ENCODE peak calls at places on chromosome 16, in ten cellular contexts. D is ovary; E is neural crest cell; B is RPMI7951; O is stromal cell of bone marrow; F is left lung; H is NCI-H187 treated with DMSO at 0.1 percent for 48 hours; N is lung microvascular endothelial cell; U is central memory CD4-positive, alpha-beta T cell; K is head of caudate nucleus. X is an unnamed sample.

GRCh38 chr16:6363891-6364607 is 968.6 kb upstream of the RBFOX1 start:
- DNase-seq in D (no peak), E (no peak), B (no peak), O (no peak), F (no peak), H (no peak), N (no peak), U (no peak), K (no peak), X (no peak)

GRCh38 chr16:17657037-17657436 is 186.3 kb upstream of the XYLT1 start:
- DNase-seq in D (no peak), E (no peak), B (no peak), O (no peak), F (no peak), H (no peak), N (no peak), U (no peak), K (no peak), X (no peak)

GRCh38 chr16:84362410-84362809 is 5.9 kb upstream of the ATP2C2 start:
- DNase-seq in D (no peak), E (peak), B (no peak), O (no peak), F (no peak), H (no peak), N (no peak), U (no peak), K (peak), X (no peak)

GRCh38 chr16:85524630-85525463 is 88.3 kb upstream of the GSE1 start:
- DNase-seq in D (no peak), E (no peak), B (peak), O (peak), F (peak), H (no peak), N (no peak), U (no peak), K (peak), X (peak)

GRCh38 chr16:27231692-27232060 is 28.4 kb downstream of the KDM8 start:
- DNase-seq in D (no peak), E (no peak), B (no peak), O (no peak), F (no peak), H (no peak), N (no peak), U (no peak), K (no peak), X (no peak)

GRCh38 chr16:59849716-59850115 is 1115.6 kb upstream of the GOT2 start:
- DNase-seq in D (no peak), E (no peak), B (no peak), O (no peak), F (no peak), H (no peak), N (no peak), U (no peak), K (no peak), X (no peak)

GRCh38 chr16:89064606-89065444 is 28.8 kb upstream of the ACSF3 start:
- DNase-seq in D (no peak), E (no peak), B (no peak), O (no peak), F (no peak), H (no peak), N (no peak), U (no peak), K (no peak), X (no peak)

GRCh38 chr16:84700518-84701277 is 898 bp downstream of the USP10 start:
- DNase-seq in D (no peak), E (no peak), B (peak), O (no peak), F (no peak), H (no peak), N (peak), U (peak), K (peak), X (no peak)

GRCh38 chr16:54939537-54940278 is 9.0 kb downstream of the IRX5 start:
- DNase-seq in D (no peak), E (no peak), B (no peak), O (no peak), F (no peak), H (no peak), N (no peak), U (no peak), K (no peak), X (no peak)

GRCh38 chr16:84790291-84790690 is 29.5 kb upstream of the CRISPLD2 start:
- DNase-seq in D (no peak), E (no peak), B (no peak), O (no peak), F (no peak), H (no peak), N (no peak), U (no peak), K (no peak), X (no peak)

GRCh38 chr16:10981697-10982216 is 37.4 kb downstream of the CLEC16A start:
- DNase-seq in D (no peak), E (no peak), B (no peak), O (no peak), F (no peak), H (no peak), N (no peak), U (no peak), K (no peak), X (no peak)

GRCh38 chr16:17266606-17267313 is 204.0 kb downstream of the XYLT1 start:
- DNase-seq in D (peak), E (no peak), B (no peak), O (no peak), F (no peak), H (no peak), N (no peak), U (no peak), K (peak), X (no peak)

GRCh38 chr16:4994719-4995434 is 36.7 kb downstream of the SEC14L5 start:
- DNase-seq in D (no peak), E (no peak), B (no peak), O (no peak), F (no peak), H (no peak), N (no peak), U (no peak), K (peak), X (peak)

GRCh38 chr16:7513429-7513828 is 180.8 kb downstream of the RBFOX1 start:
- DNase-seq in D (no peak), E (no peak), B (peak), O (no peak), F (no peak), H (no peak), N (no peak), U (no peak), K (no peak), X (no peak)

GRCh38 chr16:78105517-78105916 is 6.1 kb downstream of the WWOX start:
- DNase-seq in D (no peak), E (no peak), B (no peak), O (no peak), F (no peak), H (no peak), N (no peak), U (no peak), K (no peak), X (no peak)

GRCh38 chr16:85746431-85747227 is 4.3 kb downstream of the C16orf74 start:
- DNase-seq in D (no peak), E (no peak), B (no peak), O (no peak), F (no peak), H (no peak), N (no peak), U (no peak), K (no peak), X (no peak)

GRCh38 chr16:10552998-10553491 is 27.4 kb downstream of the EMP2 start:
- DNase-seq in D (no peak), E (no peak), B (peak), O (peak), F (peak), H (no peak), N (no peak), U (peak), K (peak), X (no peak)

GRCh38 chr16:57146735-57147134 is 39.1 kb downstream of the PSME3IP1 start:
- DNase-seq in D (no peak), E (no peak), B (peak), O (no peak), F (no peak), H (no peak), N (peak), U (no peak), K (no peak), X (no peak)

GRCh38 chr16:87806608-87807546 is 41.1 kb upstream of the KLHDC4 start:
- DNase-seq in D (no peak), E (no peak), B (peak), O (peak), F (peak), H (no peak), N (peak), U (peak), K (peak), X (peak)

GRCh38 chr16:57271867-57272495 is 12.5 kb downstream of the PLLP start:
- DNase-seq in D (no peak), E (no peak), B (no peak), O (no peak), F (no peak), H (no peak), N (no peak), U (no peak), K (no peak), X (peak)

GRCh38 chr16:64313726-64314125 is 808.1 kb downstream of the CDH11 start:
- DNase-seq in D (no peak), E (no peak), B (no peak), O (no peak), F (no peak), H (no peak), N (no peak), U (no peak), K (no peak), X (no peak)

GRCh38 chr16:30656974-30657865 is 1.0 kb upstream of the FBRS start:
- DNase-seq in D (no peak), E (no peak), B (no peak), O (peak), F (no peak), H (no peak), N (peak), U (no peak), K (no peak), X (no peak)

GRCh38 chr16:17372383-17372782 is 98.4 kb downstream of the XYLT1 start:
- DNase-seq in D (no peak), E (no peak), B (no peak), O (no peak), F (no peak), H (no peak), N (peak), U (no peak), K (no peak), X (no peak)

GRCh38 chr16:3021449-3022207 is 1.5 kb downstream of the TNFRSF12A start:
- DNase-seq in D (peak), E (peak), B (peak), O (peak), F (peak), H (no peak), N (no peak), U (peak), K (peak), X (peak)

GRCh38 chr16:27374794-27375499 is 27.0 kb upstream of the IL21R start:
- DNase-seq in D (peak), E (peak), B (peak), O (peak), F (peak), H (no peak), N (peak), U (no peak), K (peak), X (peak)